ENCODE peak calls at places on chromosomes 12 and 14, in five cellular contexts. A is mammary epithelial cell; Y is CD8-positive, alpha-beta T cell; G is aorta; L is thoracic aorta. X is an unnamed sample. For H3K27me3 and H3K36me3, the result is how much of the 10 kb centered on the place peaks cover.

GRCh38 chr12:58814036-58814435 is 106.3 kb downstream of the LRIG3 start:
- DNase-seq in A (no peak), Y (no peak), G (no peak), L (no peak), X (no peak)

GRCh38 chr12:22668441-22668840 is 43.5 kb downstream of the ETNK1 start:
- DNase-seq in A (no peak), Y (no peak), G (no peak), L (no peak), X (no peak)

GRCh38 chr14:104420990-104421389 is 158.6 kb upstream of the C14orf180 start:
- DNase-seq in A (no peak), Y (no peak), G (peak), L (no peak), X (no peak)

GRCh38 chr12:112868459-112869041 is 38.2 kb upstream of the OAS1 start:
- DNase-seq in A (peak), Y (no peak), G (no peak), L (no peak), X (no peak)

GRCh38 chr14:96442355-96442754 is 50.4 kb downstream of the AK7 start:
- DNase-seq in A (no peak), Y (no peak), G (no peak), L (no peak), X (no peak)

GRCh38 chr12:130680451-130680990 is 35.6 kb downstream of the RIMBP2 start:
- DNase-seq in A (no peak), Y (no peak), G (peak), L (no peak), X (no peak)

GRCh38 chr14:55433880-55434804 is 6.3 kb downstream of the TBPL2 start:
- DNase-seq in A (no peak), Y (no peak), G (no peak), L (no peak), X (no peak)

GRCh38 chr14:69013943-69014782 is 35.1 kb upstream of the ACTN1 start:
- DNase-seq in A (no peak), Y (no peak), G (no peak), L (no peak), X (peak)

GRCh38 chr12:53765891-53766290 is 14.1 kb upstream of the CISTR start:
- DNase-seq in A (no peak), Y (no peak), G (no peak), L (no peak), X (no peak)

GRCh38 chr12:30166416-30166815 is 382.7 kb upstream of the TMTC1 start:
- DNase-seq in A (no peak), Y (no peak), G (no peak), L (no peak), X (no peak)

GRCh38 chr12:113802966-113803828 is 162.9 kb downstream of the RBM19 start:
- DNase-seq in A (no peak), Y (no peak), G (peak), L (no peak), X (no peak)

GRCh38 chr14:85471156-85471555 is 58.8 kb upstream of the FLRT2 start:
- DNase-seq in A (no peak), Y (no peak), G (no peak), L (no peak), X (no peak)

GRCh38 chr12:78703820-78704525 is 160.6 kb upstream of the SYT1 start:
- DNase-seq in A (peak), Y (no peak), G (no peak), L (no peak), X (peak)

GRCh38 chr14:73287071-73287470 is 49.8 kb downstream of the PAPLN start:
- DNase-seq in A (no peak), Y (no peak), G (no peak), L (no peak), X (no peak)

GRCh38 chr14:90300649-90301048 is 31.1 kb downstream of the NRDE2 start:
- DNase-seq in A (no peak), Y (no peak), G (no peak), L (no peak), X (no peak)

GRCh38 chr14:104895786-104896642 is 28.7 kb upstream of the PLD4 start:
- DNase-seq in A (no peak), Y (no peak), G (peak), L (no peak), X (no peak)

GRCh38 chr14:57362356-57362755 is 28.0 kb upstream of the NAA30 start:
- DNase-seq in A (no peak), Y (no peak), G (no peak), L (no peak), X (no peak)

GRCh38 chr12:68420225-68421008 is 88.3 kb upstream of the MDM1 start:
- DNase-seq in A (no peak), Y (no peak), G (no peak), L (no peak), X (no peak)

GRCh38 chr14:75205586-75205985 is 29.2 kb upstream of the TMED10 start:
- DNase-seq in A (peak), Y (no peak), G (no peak), L (no peak), X (peak)

GRCh38 chr12:3200032-3200617 is 122.9 kb downstream of the TSPAN9 start:
- DNase-seq in A (peak), Y (no peak), G (peak), L (no peak), X (peak)

GRCh38 chr12:28950049-28950448 is 199.0 kb upstream of the FAR2 start:
- DNase-seq in A (no peak), Y (no peak), G (no peak), L (no peak), X (no peak)

GRCh38 chr12:115683240-115683765 is 594.2 kb downstream of the MED13L start:
- DNase-seq in A (no peak), Y (no peak), G (no peak), L (no peak), X (no peak)

GRCh38 chr14:100591453-100592371 is 4.5 kb upstream of the BEGAIN start:
- DNase-seq in A (no peak), Y (no peak), G (peak), L (no peak), X (no peak)

GRCh38 chr14:91358654-91359210 is 58.9 kb downstream of the CCDC88C start:
- DNase-seq in A (peak), Y (no peak), G (no peak), L (no peak), X (no peak)

GRCh38 chr12:128365831-128366231 is 98.9 kb downstream of the TMEM132C start:
- DNase-seq in A (no peak), Y (no peak), G (peak), L (no peak), X (peak)
- H3K4me3 ChIP-seq in A (no peak), Y (no peak), G (no peak), L (peak), X (no peak)

GRCh38 chr14:28756896-28757570 is 9.6 kb upstream of the FOXG1 start:
- DNase-seq in A (peak), Y (no peak), G (no peak), L (no peak), X (peak)

GRCh38 chr14:28751467-28752058 is 15.0 kb upstream of the FOXG1 start:
- DNase-seq in A (peak), Y (no peak), G (no peak), L (no peak), X (peak)

GRCh38 chr14:28755198-28755794 is 11.3 kb upstream of the FOXG1 start:
- DNase-seq in A (no peak), Y (no peak), G (no peak), L (no peak), X (no peak)

GRCh38 chr14:28755930-28756895 is 10.4 kb upstream of the FOXG1 start:
- DNase-seq in A (no peak), Y (no peak), G (no peak), L (no peak), X (no peak)

GRCh38 chr14:28754209-28754985 is 12.2 kb upstream of the FOXG1 start:
- DNase-seq in A (peak), Y (no peak), G (no peak), L (no peak), X (no peak)
- H3K27me3 ChIP-seq in A (under half), Y (under half), G (under half), L (under half), X (under half)

GRCh38 chr12:108804361-108804949 is 52.9 kb downstream of the SSH1 start:
- DNase-seq in A (peak), Y (no peak), G (no peak), L (no peak), X (peak)

GRCh38 chr12:108803428-108804105 is 53.8 kb downstream of the SSH1 start:
- DNase-seq in A (peak), Y (peak), G (peak), L (peak), X (peak)

GRCh38 chr12:108806350-108806749 is 51.0 kb downstream of the SSH1 start:
- DNase-seq in A (no peak), Y (no peak), G (no peak), L (no peak), X (no peak)

GRCh38 chr12:108806921-108807320 is 50.5 kb downstream of the SSH1 start:
- DNase-seq in A (no peak), Y (no peak), G (no peak), L (no peak), X (no peak)

GRCh38 chr12:108805136-108805535 is 52.2 kb downstream of the SSH1 start:
- DNase-seq in A (no peak), Y (no peak), G (no peak), L (no peak), X (no peak)
- H3K36me3 ChIP-seq in A (under half), Y (under half), G (under half), L (under half), X (half or more)

GRCh38 chr14:54398028-54398368 is 1.2 kb downstream of the CDKN3 start:
- DNase-seq in A (no peak), Y (no peak), G (no peak), L (no peak), X (no peak)
- H3K4me3 ChIP-seq in A (no peak), Y (no peak), G (no peak), L (no peak), X (peak)

GRCh38 chr14:36510874-36511273 is 9.2 kb downstream of the NKX2-1 start:
- DNase-seq in A (no peak), Y (no peak), G (no peak), L (no peak), X (no peak)
- H3K27me3 ChIP-seq in A (half or more), Y (under half), G (under half), L (under half), X (under half)

X was measured in MG63.